ENCODE peak calls at places on chromosomes 6 and 20, in seven cellular contexts. One of them, this sample, is unnamed.

GRCh38 chr20:61683721-61684120 is 382.0 kb downstream of the TAF4 start:
- DNase-seq in HFF-Myc: no peak
- DNase-seq in mesothelial cell of epicardium: no peak
- DNase-seq in type B pancreatic cell: no peak
- DNase-seq in HFFc6: no peak
- DNase-seq in fibroblast of mammary gland: no peak
- DNase-seq in GM13977: no peak
- DNase-seq in this sample: no peak

GRCh38 chr6:105487040-105487787 is 84.3 kb upstream of the PREP start:
- DNase-seq in HFFc6: no peak
- DNase-seq in GM13977: no peak
- DNase-seq in HFF-Myc: no peak
- DNase-seq in mesothelial cell of epicardium: no peak
- DNase-seq in fibroblast of mammary gland: no peak
- DNase-seq in type B pancreatic cell: no peak
- DNase-seq in this sample: no peak

GRCh38 chr20:50247196-50248094 is 56.8 kb downstream of the CEBPB start:
- DNase-seq in GM13977: no peak
- DNase-seq in type B pancreatic cell: no peak
- DNase-seq in mesothelial cell of epicardium: no peak
- DNase-seq in HFF-Myc: no peak
- DNase-seq in HFFc6: no peak
- DNase-seq in fibroblast of mammary gland: no peak
- DNase-seq in this sample: no peak

GRCh38 chr6:84979541-84979940 is 215.1 kb upstream of the TBX18 start:
- DNase-seq in mesothelial cell of epicardium: no peak
- DNase-seq in HFFc6: no peak
- DNase-seq in GM13977: no peak
- DNase-seq in type B pancreatic cell: no peak
- DNase-seq in fibroblast of mammary gland: peak
- DNase-seq in HFF-Myc: no peak
- DNase-seq in this sample: no peak

GRCh38 chr6:169866140-169866534 is 114.7 kb downstream of the ERMARD start:
- DNase-seq in mesothelial cell of epicardium: peak
- DNase-seq in type B pancreatic cell: peak
- DNase-seq in fibroblast of mammary gland: no peak
- DNase-seq in HFF-Myc: no peak
- DNase-seq in HFFc6: no peak
- DNase-seq in GM13977: no peak
- DNase-seq in this sample: no peak

GRCh38 chr6:148997863-148998262 is 251.0 kb downstream of the UST start:
- DNase-seq in fibroblast of mammary gland: peak
- DNase-seq in type B pancreatic cell: no peak
- DNase-seq in HFF-Myc: peak
- DNase-seq in HFFc6: peak
- DNase-seq in GM13977: no peak
- DNase-seq in mesothelial cell of epicardium: no peak
- DNase-seq in this sample: no peak

GRCh38 chr20:64156136-64156885 is 7.9 kb upstream of the MYT1 start:
- DNase-seq in HFF-Myc: no peak
- DNase-seq in fibroblast of mammary gland: no peak
- DNase-seq in GM13977: no peak
- DNase-seq in HFFc6: no peak
- DNase-seq in type B pancreatic cell: no peak
- DNase-seq in mesothelial cell of epicardium: no peak
- DNase-seq in this sample: no peak

GRCh38 chr6:159390384-159390783 is 221.2 kb downstream of the FNDC1 start:
- DNase-seq in fibroblast of mammary gland: no peak
- DNase-seq in mesothelial cell of epicardium: no peak
- DNase-seq in type B pancreatic cell: no peak
- DNase-seq in GM13977: no peak
- DNase-seq in HFF-Myc: no peak
- DNase-seq in HFFc6: no peak
- DNase-seq in this sample: no peak

GRCh38 chr6:97437087-97437486 is 154.1 kb upstream of the MMS22L start:
- DNase-seq in mesothelial cell of epicardium: no peak
- DNase-seq in type B pancreatic cell: no peak
- DNase-seq in fibroblast of mammary gland: peak
- DNase-seq in HFFc6: peak
- DNase-seq in GM13977: peak
- DNase-seq in HFF-Myc: peak
- DNase-seq in this sample: no peak

GRCh38 chr6:157860505-157860991 is 37.5 kb downstream of the SNX9 start:
- DNase-seq in HFFc6: no peak
- DNase-seq in type B pancreatic cell: no peak
- DNase-seq in HFF-Myc: no peak
- DNase-seq in GM13977: no peak
- DNase-seq in fibroblast of mammary gland: no peak
- DNase-seq in mesothelial cell of epicardium: no peak
- DNase-seq in this sample: no peak

GRCh38 chr6:55293116-55293515 is 34.2 kb upstream of the GFRAL start:
- DNase-seq in HFF-Myc: no peak
- DNase-seq in fibroblast of mammary gland: peak
- DNase-seq in type B pancreatic cell: no peak
- DNase-seq in HFFc6: peak
- DNase-seq in mesothelial cell of epicardium: no peak
- DNase-seq in GM13977: peak
- DNase-seq in this sample: no peak

GRCh38 chr20:3224681-3225421 is 14.1 kb downstream of the SLC4A11 start:
- DNase-seq in type B pancreatic cell: no peak
- DNase-seq in HFFc6: no peak
- DNase-seq in fibroblast of mammary gland: no peak
- DNase-seq in HFF-Myc: no peak
- DNase-seq in mesothelial cell of epicardium: no peak
- DNase-seq in GM13977: no peak
- DNase-seq in this sample: no peak

GRCh38 chr6:38337819-38338465 is 301.8 kb downstream of the BTBD9 start:
- DNase-seq in type B pancreatic cell: no peak
- DNase-seq in mesothelial cell of epicardium: no peak
- DNase-seq in HFFc6: peak
- DNase-seq in GM13977: no peak
- DNase-seq in fibroblast of mammary gland: peak
- DNase-seq in HFF-Myc: no peak
- DNase-seq in this sample: no peak

GRCh38 chr20:8155229-8155628 is 23.2 kb downstream of the PLCB1 start:
- DNase-seq in HFF-Myc: no peak
- DNase-seq in mesothelial cell of epicardium: no peak
- DNase-seq in fibroblast of mammary gland: no peak
- DNase-seq in GM13977: no peak
- DNase-seq in type B pancreatic cell: no peak
- DNase-seq in HFFc6: no peak
- DNase-seq in this sample: no peak

GRCh38 chr6:105537981-105538578 is 135.2 kb upstream of the PREP start:
- DNase-seq in GM13977: no peak
- DNase-seq in type B pancreatic cell: no peak
- DNase-seq in HFF-Myc: no peak
- DNase-seq in fibroblast of mammary gland: no peak
- DNase-seq in HFFc6: no peak
- DNase-seq in mesothelial cell of epicardium: no peak
- DNase-seq in this sample: no peak

GRCh38 chr20:47765715-47766594 is 19.3 kb downstream of the SULF2 start:
- DNase-seq in mesothelial cell of epicardium: no peak
- DNase-seq in GM13977: no peak
- DNase-seq in HFF-Myc: no peak
- DNase-seq in type B pancreatic cell: no peak
- DNase-seq in fibroblast of mammary gland: no peak
- DNase-seq in HFFc6: no peak
- DNase-seq in this sample: no peak

GRCh38 chr6:33091957-33092356 is 16.2 kb downstream of the HLA-DPB1 start:
- DNase-seq in fibroblast of mammary gland: no peak
- DNase-seq in GM13977: peak
- DNase-seq in type B pancreatic cell: no peak
- DNase-seq in mesothelial cell of epicardium: no peak
- DNase-seq in HFFc6: no peak
- DNase-seq in HFF-Myc: no peak
- DNase-seq in this sample: peak

GRCh38 chr6:149236584-149236983 is 80.9 kb upstream of the TAB2 start:
- DNase-seq in mesothelial cell of epicardium: no peak
- DNase-seq in GM13977: no peak
- DNase-seq in HFFc6: no peak
- DNase-seq in HFF-Myc: no peak
- DNase-seq in type B pancreatic cell: no peak
- DNase-seq in fibroblast of mammary gland: peak
- DNase-seq in this sample: no peak

GRCh38 chr20:25072226-25072811 is 9.6 kb downstream of the VSX1 start:
- DNase-seq in HFFc6: no peak
- DNase-seq in fibroblast of mammary gland: no peak
- DNase-seq in HFF-Myc: no peak
- DNase-seq in type B pancreatic cell: peak
- DNase-seq in mesothelial cell of epicardium: no peak
- DNase-seq in GM13977: no peak
- DNase-seq in this sample: no peak

GRCh38 chr20:47950103-47950502 is 164.8 kb upstream of the SULF2 start:
- DNase-seq in HFFc6: no peak
- DNase-seq in type B pancreatic cell: no peak
- DNase-seq in GM13977: no peak
- DNase-seq in mesothelial cell of epicardium: no peak
- DNase-seq in HFF-Myc: no peak
- DNase-seq in fibroblast of mammary gland: peak
- DNase-seq in this sample: no peak

DNA sequence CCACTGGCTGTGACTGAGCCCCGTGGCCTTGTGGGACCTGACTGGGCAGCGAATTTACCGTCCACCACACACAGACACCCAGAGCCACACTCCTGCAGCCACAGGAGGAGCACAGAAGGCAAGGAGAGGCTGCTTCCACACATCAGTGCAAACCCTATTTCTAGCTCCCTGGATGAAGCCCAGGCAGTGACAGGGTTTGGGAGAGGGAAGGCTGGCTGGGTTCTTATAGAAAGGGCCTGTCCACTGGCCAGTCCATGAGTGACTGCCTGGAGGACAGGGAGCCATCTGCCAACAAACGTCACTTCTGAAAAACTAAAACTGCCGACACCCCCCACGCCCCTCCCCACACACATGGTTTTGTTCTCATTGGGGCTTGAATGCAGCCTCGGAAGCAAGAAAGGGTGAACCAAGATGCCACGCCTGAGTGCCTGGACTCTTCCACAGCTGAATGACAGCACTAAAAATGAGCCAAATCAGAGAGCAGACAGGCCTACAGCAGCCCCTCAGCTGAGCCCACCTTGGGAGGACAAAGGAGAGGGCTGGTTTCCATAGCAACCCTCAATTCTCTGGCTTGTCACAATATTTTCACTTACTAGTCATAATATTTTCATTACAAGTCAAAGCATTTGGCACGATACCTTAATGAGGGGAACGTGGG is 38.4 kb downstream of the RRBP1 start:
- DNase-seq in type B pancreatic cell: no peak
- DNase-seq in HFFc6: no peak
- DNase-seq in HFF-Myc: no peak
- DNase-seq in GM13977: no peak
- DNase-seq in fibroblast of mammary gland: no peak
- DNase-seq in mesothelial cell of epicardium: no peak
- DNase-seq in this sample: no peak
- TF ChIP-seq CTCF in type B pancreatic cell: no peak
- TF ChIP-seq CTCF in HFFc6: no peak
- TF ChIP-seq CTCF in HFF-Myc: no peak
- TF ChIP-seq CTCF in GM13977: no peak
- TF ChIP-seq CTCF in fibroblast of mammary gland: no peak
- TF ChIP-seq CTCF in mesothelial cell of epicardium: no peak
- TF ChIP-seq CTCF in this sample: no peak

DNA sequence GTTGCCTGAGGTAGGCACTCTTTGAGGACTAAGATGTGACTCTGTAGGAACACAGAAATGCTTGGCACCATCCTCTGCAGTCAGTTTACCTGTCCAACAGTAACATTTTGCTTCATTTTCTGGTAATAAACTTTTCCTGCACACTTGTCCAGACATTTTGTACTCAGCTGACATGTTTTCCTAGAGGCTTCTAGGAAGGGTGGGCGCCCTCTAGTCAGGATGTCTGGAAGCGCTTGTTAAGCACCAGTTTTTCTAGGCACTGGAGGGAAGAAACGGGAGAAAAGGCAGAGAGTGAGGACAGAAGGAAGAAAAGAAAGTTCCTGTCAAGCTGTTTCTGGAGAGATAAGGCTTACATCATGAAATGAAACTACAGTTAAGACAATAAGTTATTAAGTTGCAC is 42.5 kb upstream of the TNFRSF21 start:
- DNase-seq in fibroblast of mammary gland: no peak
- DNase-seq in HFFc6: no peak
- DNase-seq in HFF-Myc: no peak
- DNase-seq in GM13977: no peak
- DNase-seq in type B pancreatic cell: no peak
- DNase-seq in mesothelial cell of epicardium: no peak
- DNase-seq in this sample: no peak
- TF ChIP-seq CTCF in fibroblast of mammary gland: peak
- TF ChIP-seq CTCF in HFFc6: no peak
- TF ChIP-seq CTCF in HFF-Myc: peak
- TF ChIP-seq CTCF in GM13977: no peak
- TF ChIP-seq CTCF in type B pancreatic cell: peak
- TF ChIP-seq CTCF in mesothelial cell of epicardium: no peak
- TF ChIP-seq CTCF in this sample: no peak

GRCh38 chr6:19788684-19789083 is 48.5 kb upstream of the ID4 start:
- DNase-seq in GM13977: no peak
- DNase-seq in HFF-Myc: no peak
- DNase-seq in HFFc6: no peak
- DNase-seq in mesothelial cell of epicardium: no peak
- DNase-seq in fibroblast of mammary gland: no peak
- DNase-seq in type B pancreatic cell: no peak
- DNase-seq in this sample: no peak

GRCh38 chr6:19795211-19795610 is 42.0 kb upstream of the ID4 start:
- DNase-seq in fibroblast of mammary gland: no peak
- DNase-seq in mesothelial cell of epicardium: no peak
- DNase-seq in type B pancreatic cell: no peak
- DNase-seq in HFF-Myc: no peak
- DNase-seq in HFFc6: no peak
- DNase-seq in GM13977: no peak
- DNase-seq in this sample: no peak

DNA sequence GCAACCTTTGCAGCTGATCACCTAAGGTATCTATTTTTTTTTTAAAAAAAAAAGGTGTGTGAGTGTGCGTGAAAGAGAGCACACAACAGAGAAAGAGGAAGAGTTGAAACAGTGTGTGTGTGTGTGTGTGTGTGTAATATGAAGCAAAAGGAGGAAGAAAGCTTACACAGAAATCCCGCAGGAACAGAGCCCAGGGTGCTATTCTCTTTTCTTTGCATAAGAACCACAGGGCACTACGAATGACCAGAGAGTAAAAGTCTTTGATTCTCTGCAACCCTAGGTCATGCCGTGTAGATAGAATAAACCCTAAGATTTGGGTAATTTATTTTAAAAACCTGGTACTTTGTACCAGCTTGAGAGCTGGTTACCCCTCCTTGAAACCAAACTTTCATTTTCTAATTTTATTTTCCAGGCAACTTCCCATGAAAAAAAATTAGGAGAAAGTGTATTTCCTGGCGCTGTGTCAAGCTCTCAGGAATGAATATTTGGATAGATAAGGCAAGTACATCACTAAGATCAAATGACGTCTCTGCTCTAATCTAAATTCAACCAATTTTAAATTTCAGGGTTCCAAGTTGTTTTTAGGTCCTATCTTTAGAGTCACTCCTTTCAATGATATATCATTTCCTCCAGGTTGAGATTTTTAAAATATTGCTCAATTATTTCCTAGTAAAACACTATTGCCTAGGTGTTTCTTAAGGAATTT is 47.9 kb upstream of the ID4 start:
- DNase-seq in HFF-Myc: no peak
- DNase-seq in mesothelial cell of epicardium: no peak
- DNase-seq in fibroblast of mammary gland: no peak
- DNase-seq in GM13977: no peak
- DNase-seq in type B pancreatic cell: no peak
- DNase-seq in HFFc6: no peak
- DNase-seq in this sample: no peak
- TF ChIP-seq CTCF in HFF-Myc: no peak
- TF ChIP-seq CTCF in mesothelial cell of epicardium: no peak
- TF ChIP-seq CTCF in fibroblast of mammary gland: no peak
- TF ChIP-seq CTCF in GM13977: no peak
- TF ChIP-seq CTCF in type B pancreatic cell: no peak
- TF ChIP-seq CTCF in HFFc6: no peak
- TF ChIP-seq CTCF in this sample: no peak

GRCh38 chr6:99152345-99152643 is 197.2 kb downstream of the FAXC start:
- DNase-seq in GM13977: no peak
- DNase-seq in mesothelial cell of epicardium: no peak
- DNase-seq in HFF-Myc: no peak
- DNase-seq in fibroblast of mammary gland: no peak
- DNase-seq in HFFc6: no peak
- DNase-seq in type B pancreatic cell: no peak
- DNase-seq in this sample: no peak
- TF ChIP-seq CTCF in GM13977: no peak
- TF ChIP-seq CTCF in mesothelial cell of epicardium: no peak
- TF ChIP-seq CTCF in HFF-Myc: no peak
- TF ChIP-seq CTCF in fibroblast of mammary gland: no peak
- TF ChIP-seq CTCF in HFFc6: peak
- TF ChIP-seq CTCF in type B pancreatic cell: no peak
- TF ChIP-seq CTCF in this sample: no peak